ENCODE peak calls at places on chromosomes 6 and 20, in six cellular contexts. S, Q, Z, B, Y and R are unnamed samples.

GRCh38 chr20:17644451-17644850 is 37.6 kb downstream of the RRBP1 start:
- DNase-seq in Y (no peak), S (no peak), Z (peak; percentile 65), B (no peak), Q (no peak), R (peak; percentile 81)

GRCh38 chr20:62728781-62729300 is 20.2 kb downstream of the NTSR1 start:
- DNase-seq in Q (no peak), B (no peak), Z (no peak), Y (no peak), S (no peak), R (peak; percentile 49)

GRCh38 chr6:157965387-157965786 is 16.3 kb upstream of the SYNJ2 start:
- DNase-seq in Q (no peak), B (no peak), Y (no peak), S (no peak), Z (no peak), R (no peak)

GRCh38 chr6:44049989-44050871 is 77.0 kb downstream of the MRPL14 start:
- DNase-seq in Z (no peak), Q (no peak), B (no peak), Y (no peak), S (no peak), R (peak; percentile 45)

GRCh38 chr6:143451531-143451930 is 926 bp downstream of the PEX3 start:
- DNase-seq in Y (no peak), B (no peak), Q (no peak), S (no peak), Z (no peak), R (no peak)

GRCh38 chr20:51487525-51488279 is 54.8 kb downstream of the NFATC2 start:
- DNase-seq in S (no peak), Z (no peak), Y (no peak), Q (no peak), B (peak; percentile 30), R (no peak)

GRCh38 chr6:20455175-20456075 is 53.7 kb downstream of the E2F3 start:
- DNase-seq in S (no peak), B (peak; percentile 23), Z (peak; percentile 54), Q (no peak), Y (no peak), R (no peak)

GRCh38 chr6:7585287-7585930 is 4.6 kb upstream of the SNRNP48 start:
- DNase-seq in Y (no peak), Q (no peak), S (no peak), B (no peak), Z (no peak), R (no peak)

GRCh38 chr6:31087494-31088089 is 24.8 kb downstream of the C6orf15 start:
- DNase-seq in B (no peak), Y (peak; percentile 90), Q (peak; percentile 91), Z (peak; percentile 87), S (peak; percentile 83), R (no peak)

GRCh38 chr6:166825553-166826145 is 130.7 kb downstream of the RNASET2 start:
- DNase-seq in Z (no peak), S (no peak), B (no peak), Q (no peak), Y (no peak), R (no peak)

GRCh38 chr20:6100261-6100660 is 22.6 kb downstream of the FERMT1 start:
- DNase-seq in Q (no peak), Z (no peak), S (no peak), B (no peak), Y (no peak), R (no peak)

GRCh38 chr20:52105045-52105572 is 86.5 kb downstream of the ZFP64 start:
- DNase-seq in Y (peak; percentile 3), Q (no peak), B (no peak), Z (peak; percentile 29), S (no peak), R (peak; percentile 67)

GRCh38 chr6:75818061-75818855 is 69.2 kb downstream of the MYO6 start:
- DNase-seq in S (no peak), Z (no peak), Y (no peak), Q (no peak), B (peak; percentile 11), R (no peak)